ENCODE peak calls at places on chromosomes 1 and 21, in nine cellular contexts. One of them, this sample, is unnamed.

GRCh38 chr21:16913010-16913409 is 599.8 kb upstream of the CXADR start:
- DNase-seq in transverse colon: no peak
- DNase-seq in upper lobe of right lung: no peak
- DNase-seq in CD4-positive, alpha-beta T cell: no peak
- DNase-seq in astrocyte: no peak
- DNase-seq in left ventricle myocardium inferior: no peak
- DNase-seq in thyroid gland: no peak
- DNase-seq in IMR-90: no peak
- DNase-seq in heart right ventricle: no peak
- DNase-seq in this sample: no peak

GRCh38 chr1:38818706-38819439 is 40.7 kb downstream of the RRAGC start:
- DNase-seq in left ventricle myocardium inferior: no peak
- DNase-seq in astrocyte: no peak
- DNase-seq in CD4-positive, alpha-beta T cell: no peak
- DNase-seq in thyroid gland: no peak
- DNase-seq in transverse colon: no peak
- DNase-seq in IMR-90: no peak
- DNase-seq in upper lobe of right lung: no peak
- DNase-seq in heart right ventricle: no peak
- DNase-seq in this sample: no peak

GRCh38 chr1:113396585-113396984 is 6.3 kb downstream of the MAGI3 start:
- DNase-seq in transverse colon: no peak
- DNase-seq in heart right ventricle: no peak
- DNase-seq in left ventricle myocardium inferior: no peak
- DNase-seq in astrocyte: peak; percentile 84
- DNase-seq in thyroid gland: peak; percentile 17
- DNase-seq in upper lobe of right lung: no peak
- DNase-seq in IMR-90: peak; percentile 78
- DNase-seq in CD4-positive, alpha-beta T cell: no peak
- DNase-seq in this sample: no peak

GRCh38 chr21:26715116-26715515 is 130.1 kb downstream of the ADAMTS1 start:
- DNase-seq in thyroid gland: no peak
- DNase-seq in transverse colon: no peak
- DNase-seq in CD4-positive, alpha-beta T cell: no peak
- DNase-seq in left ventricle myocardium inferior: no peak
- DNase-seq in astrocyte: no peak
- DNase-seq in upper lobe of right lung: no peak
- DNase-seq in heart right ventricle: no peak
- DNase-seq in IMR-90: no peak
- DNase-seq in this sample: no peak

GRCh38 chr1:109927908-109928307 is 17.3 kb downstream of the CSF1 start:
- DNase-seq in heart right ventricle: peak; percentile 79
- DNase-seq in CD4-positive, alpha-beta T cell: no peak
- DNase-seq in IMR-90: peak; percentile 76
- DNase-seq in transverse colon: peak; percentile 72
- DNase-seq in astrocyte: peak; percentile 57
- DNase-seq in left ventricle myocardium inferior: peak; percentile 76
- DNase-seq in upper lobe of right lung: no peak
- DNase-seq in thyroid gland: peak; percentile 50
- DNase-seq in this sample: peak; percentile 88

GRCh38 chr1:8239306-8240023 is 78.4 kb upstream of the SLC45A1 start:
- DNase-seq in astrocyte: peak; percentile 70
- DNase-seq in IMR-90: peak; percentile 39
- DNase-seq in upper lobe of right lung: peak; percentile 70
- DNase-seq in transverse colon: peak; percentile 71
- DNase-seq in thyroid gland: peak; percentile 52
- DNase-seq in left ventricle myocardium inferior: no peak
- DNase-seq in CD4-positive, alpha-beta T cell: no peak
- DNase-seq in heart right ventricle: no peak
- DNase-seq in this sample: no peak

GRCh38 chr1:187568067-187568466 is 739.3 kb downstream of the PLA2G4A start:
- DNase-seq in astrocyte: no peak
- DNase-seq in heart right ventricle: no peak
- DNase-seq in left ventricle myocardium inferior: no peak
- DNase-seq in thyroid gland: no peak
- DNase-seq in upper lobe of right lung: no peak
- DNase-seq in IMR-90: no peak
- DNase-seq in transverse colon: no peak
- DNase-seq in CD4-positive, alpha-beta T cell: no peak
- DNase-seq in this sample: no peak

GRCh38 chr21:43190544-43191340 is 21.9 kb downstream of the CRYAA start:
- DNase-seq in left ventricle myocardium inferior: no peak
- DNase-seq in IMR-90: no peak
- DNase-seq in transverse colon: no peak
- DNase-seq in CD4-positive, alpha-beta T cell: no peak
- DNase-seq in thyroid gland: no peak
- DNase-seq in upper lobe of right lung: peak; percentile 46
- DNase-seq in heart right ventricle: no peak
- DNase-seq in astrocyte: no peak
- DNase-seq in this sample: peak; percentile 8

GRCh38 chr1:71157715-71158114 is 76.9 kb upstream of the ZRANB2 start:
- DNase-seq in upper lobe of right lung: no peak
- DNase-seq in astrocyte: no peak
- DNase-seq in left ventricle myocardium inferior: no peak
- DNase-seq in IMR-90: no peak
- DNase-seq in transverse colon: no peak
- DNase-seq in CD4-positive, alpha-beta T cell: no peak
- DNase-seq in heart right ventricle: no peak
- DNase-seq in thyroid gland: no peak
- DNase-seq in this sample: no peak

DNA sequence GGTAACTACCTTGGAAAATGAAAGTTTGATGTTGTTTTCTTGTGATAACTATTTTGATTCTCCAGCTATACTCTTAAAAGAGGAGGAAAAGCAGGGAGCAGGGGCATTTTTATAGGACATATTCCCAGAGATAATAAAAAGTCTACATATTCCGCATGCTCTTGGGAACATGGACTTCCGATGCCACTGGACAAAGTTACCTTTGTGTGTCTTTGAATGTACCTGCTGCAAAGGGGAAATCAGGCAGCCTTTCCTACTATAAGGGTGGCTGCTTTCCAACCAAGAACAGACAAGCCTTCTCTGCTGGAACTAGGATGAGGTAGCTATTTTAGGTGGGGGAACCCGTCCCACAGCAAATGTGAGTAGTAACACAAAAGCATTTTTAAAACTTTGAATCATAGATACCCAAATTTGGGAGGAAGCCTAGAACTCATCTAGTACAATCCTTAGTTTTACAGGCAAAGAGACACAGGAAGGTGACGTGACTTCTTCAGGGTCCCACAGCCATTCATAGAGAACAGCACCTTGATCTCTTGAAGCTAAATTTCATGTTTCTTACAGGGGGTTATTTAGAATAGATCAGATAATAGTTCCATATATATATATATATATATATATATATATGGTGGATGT is 179.9 kb downstream of the FASLG start:
- DNase-seq in transverse colon: no peak
- DNase-seq in IMR-90: no peak
- DNase-seq in thyroid gland: no peak
- DNase-seq in heart right ventricle: no peak
- DNase-seq in upper lobe of right lung: no peak
- DNase-seq in astrocyte: no peak
- DNase-seq in CD4-positive, alpha-beta T cell: no peak
- DNase-seq in left ventricle myocardium inferior: no peak
- DNase-seq in this sample: no peak
- H3K27ac ChIP-seq in transverse colon: no peak overlapping the region
- H3K27ac ChIP-seq in IMR-90: no peak overlapping the region
- H3K27ac ChIP-seq in thyroid gland: no peak overlapping the region
- H3K27ac ChIP-seq in heart right ventricle: no peak overlapping the region
- H3K27ac ChIP-seq in upper lobe of right lung: no peak overlapping the region
- H3K27ac ChIP-seq in astrocyte: no peak overlapping the region
- H3K27ac ChIP-seq in CD4-positive, alpha-beta T cell: no peak overlapping the region
- H3K27ac ChIP-seq in left ventricle myocardium inferior: no peak overlapping the region
- H3K27ac ChIP-seq in this sample: no peak overlapping the region

DNA sequence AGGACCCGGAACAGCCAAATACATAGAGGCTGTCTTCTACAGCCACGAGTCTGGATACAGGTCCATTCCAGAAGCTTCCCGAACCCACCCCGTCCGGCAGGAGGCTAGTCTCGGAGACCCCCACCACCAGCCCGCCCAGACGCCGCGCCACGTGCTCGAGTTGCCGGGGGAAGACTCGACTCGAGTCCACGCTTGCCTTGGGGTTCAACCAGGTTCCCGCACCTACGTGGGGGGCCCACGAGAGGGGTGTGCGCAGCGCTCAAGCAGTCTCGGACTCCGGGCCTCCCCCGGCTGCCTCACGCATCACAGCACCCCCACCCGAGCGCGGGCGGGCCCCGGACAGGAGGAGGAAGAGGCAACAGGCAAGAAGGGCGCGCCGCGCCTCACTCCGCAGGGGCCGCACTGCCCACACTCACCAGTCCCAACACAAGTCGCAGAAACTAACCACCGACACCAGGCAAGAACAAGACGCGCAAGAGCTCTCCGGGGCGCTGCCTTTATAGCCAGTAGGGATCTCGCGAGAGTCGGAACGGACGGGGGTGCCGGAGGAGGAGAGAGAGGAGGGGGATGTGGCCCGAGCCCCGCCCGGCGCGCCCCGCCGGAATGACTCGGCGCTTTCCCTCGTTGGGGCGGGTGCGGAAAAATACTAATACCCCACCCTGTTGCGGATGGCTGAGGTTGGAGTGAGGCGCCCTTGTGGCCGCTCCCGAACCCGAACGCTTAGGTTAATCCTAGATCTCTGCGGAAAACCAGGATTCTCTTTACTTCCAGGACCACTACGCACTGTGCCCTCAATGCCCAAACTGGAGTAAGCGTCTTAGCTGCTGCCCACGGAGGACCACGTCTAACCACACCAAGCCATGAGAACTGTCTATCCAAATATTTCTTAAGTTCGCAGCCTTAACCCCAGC is at the start of gene PRDX1:
- DNase-seq in IMR-90: peak; percentile 94
- DNase-seq in upper lobe of right lung: peak; percentile 97
- DNase-seq in transverse colon: peak; percentile 98
- DNase-seq in CD4-positive, alpha-beta T cell: peak; percentile 96
- DNase-seq in left ventricle myocardium inferior: peak; percentile 97
- DNase-seq in astrocyte: peak; percentile 82
- DNase-seq in thyroid gland: peak; percentile 96
- DNase-seq in heart right ventricle: peak; percentile 98
- DNase-seq in this sample: peak; percentile 97
- TF ChIP-seq CTCF in IMR-90: peak; percentile 14
- TF ChIP-seq CTCF in upper lobe of right lung: peak; percentile 18
- TF ChIP-seq CTCF in transverse colon: no peak
- TF ChIP-seq CTCF in CD4-positive, alpha-beta T cell: no peak
- TF ChIP-seq CTCF in left ventricle myocardium inferior: no peak
- TF ChIP-seq CTCF in astrocyte: peak; percentile 3
- TF ChIP-seq CTCF in thyroid gland: peak; percentile 27
- TF ChIP-seq CTCF in heart right ventricle: no peak
- TF ChIP-seq CTCF in this sample: no peak

DNA sequence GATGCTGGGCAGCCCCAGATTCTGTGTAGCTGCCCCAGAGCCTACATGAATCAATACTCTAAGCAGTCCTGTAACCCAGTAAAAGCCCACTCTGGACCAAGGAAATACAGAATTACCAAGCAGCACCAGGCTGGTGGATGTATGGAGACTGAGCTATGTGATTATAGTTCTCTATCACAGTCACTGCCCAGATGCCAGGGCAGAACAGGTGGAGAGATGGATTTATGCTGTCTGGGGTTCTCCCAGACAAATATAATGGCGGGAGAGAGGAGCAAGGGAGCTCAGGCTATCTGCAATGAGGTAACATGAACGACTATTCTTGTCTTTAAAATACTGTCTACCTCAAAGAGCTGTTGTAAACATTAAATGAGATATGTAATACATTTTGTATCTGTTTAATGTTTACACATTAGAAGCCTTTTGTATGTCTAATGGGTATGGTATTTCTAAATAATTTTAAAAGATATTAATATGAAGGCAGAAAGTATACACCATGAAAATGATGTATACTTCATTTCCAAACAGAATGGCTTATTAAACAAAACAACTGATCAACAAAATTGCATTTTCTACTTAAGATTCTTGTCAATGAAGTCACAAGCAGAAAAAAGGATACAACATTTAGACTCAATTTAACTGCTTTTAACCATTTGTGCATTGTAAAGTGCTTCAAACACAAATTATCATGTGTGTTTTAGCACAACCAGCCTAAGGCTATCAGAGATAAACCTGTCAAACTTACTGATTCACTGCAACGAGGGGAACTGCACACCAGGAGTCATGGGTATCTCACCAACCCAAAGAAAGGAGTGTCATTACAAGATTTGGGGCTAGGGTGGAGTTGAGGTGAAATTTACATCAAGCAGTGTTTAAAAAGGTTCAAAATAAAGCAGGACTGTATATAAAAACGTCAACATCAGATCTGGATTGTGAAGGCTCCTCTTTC is 3.0 kb downstream of the SDE2 start:
- DNase-seq in IMR-90: no peak
- DNase-seq in left ventricle myocardium inferior: no peak
- DNase-seq in CD4-positive, alpha-beta T cell: no peak
- DNase-seq in upper lobe of right lung: no peak
- DNase-seq in heart right ventricle: no peak
- DNase-seq in thyroid gland: no peak
- DNase-seq in transverse colon: no peak
- DNase-seq in astrocyte: no peak
- DNase-seq in this sample: no peak
- H3K27ac ChIP-seq in IMR-90: no peak overlapping the region
- H3K27ac ChIP-seq in left ventricle myocardium inferior: no peak overlapping the region
- H3K27ac ChIP-seq in CD4-positive, alpha-beta T cell: no peak overlapping the region
- H3K27ac ChIP-seq in upper lobe of right lung: no peak overlapping the region
- H3K27ac ChIP-seq in heart right ventricle: no peak overlapping the region
- H3K27ac ChIP-seq in thyroid gland: no peak overlapping the region
- H3K27ac ChIP-seq in transverse colon: no peak overlapping the region
- H3K27ac ChIP-seq in astrocyte: peak overlapping the region; percentile 40
- H3K27ac ChIP-seq in this sample: no peak overlapping the region

GRCh38 chr1:181506563-181507353 is 23.4 kb downstream of the CACNA1E start:
- DNase-seq in IMR-90: no peak
- DNase-seq in transverse colon: no peak
- DNase-seq in thyroid gland: no peak
- DNase-seq in CD4-positive, alpha-beta T cell: no peak
- DNase-seq in upper lobe of right lung: no peak
- DNase-seq in left ventricle myocardium inferior: no peak
- DNase-seq in astrocyte: no peak
- DNase-seq in heart right ventricle: no peak
- DNase-seq in this sample: no peak

GRCh38 chr1:181501612-181502011 is 18.3 kb downstream of the CACNA1E start:
- DNase-seq in upper lobe of right lung: no peak
- DNase-seq in IMR-90: no peak
- DNase-seq in CD4-positive, alpha-beta T cell: no peak
- DNase-seq in transverse colon: no peak
- DNase-seq in heart right ventricle: no peak
- DNase-seq in astrocyte: no peak
- DNase-seq in left ventricle myocardium inferior: no peak
- DNase-seq in thyroid gland: no peak
- DNase-seq in this sample: no peak

GRCh38 chr1:181503130-181503810 is 20.0 kb downstream of the CACNA1E start:
- DNase-seq in CD4-positive, alpha-beta T cell: no peak
- DNase-seq in astrocyte: peak; percentile 42
- DNase-seq in transverse colon: no peak
- DNase-seq in upper lobe of right lung: no peak
- DNase-seq in left ventricle myocardium inferior: no peak
- DNase-seq in heart right ventricle: no peak
- DNase-seq in thyroid gland: no peak
- DNase-seq in IMR-90: peak; percentile 2
- DNase-seq in this sample: no peak

GRCh38 chr1:181508486-181509165 is 25.3 kb downstream of the CACNA1E start:
- DNase-seq in thyroid gland: no peak
- DNase-seq in upper lobe of right lung: no peak
- DNase-seq in IMR-90: peak; percentile 4
- DNase-seq in CD4-positive, alpha-beta T cell: no peak
- DNase-seq in heart right ventricle: no peak
- DNase-seq in transverse colon: no peak
- DNase-seq in left ventricle myocardium inferior: no peak
- DNase-seq in astrocyte: peak; percentile 41
- DNase-seq in this sample: no peak

GRCh38 chr1:181504294-181505115 is 21.2 kb downstream of the CACNA1E start:
- DNase-seq in transverse colon: no peak
- DNase-seq in thyroid gland: no peak
- DNase-seq in heart right ventricle: no peak
- DNase-seq in astrocyte: no peak
- DNase-seq in left ventricle myocardium inferior: no peak
- DNase-seq in upper lobe of right lung: no peak
- DNase-seq in CD4-positive, alpha-beta T cell: no peak
- DNase-seq in IMR-90: peak; percentile 28
- DNase-seq in this sample: no peak
- TF ChIP-seq CTCF in transverse colon: no peak
- TF ChIP-seq CTCF in thyroid gland: no peak
- TF ChIP-seq CTCF in heart right ventricle: peak; percentile 6
- TF ChIP-seq CTCF in astrocyte: peak; percentile 23
- TF ChIP-seq CTCF in left ventricle myocardium inferior: peak; percentile 35
- TF ChIP-seq CTCF in upper lobe of right lung: no peak
- TF ChIP-seq CTCF in CD4-positive, alpha-beta T cell: no peak
- TF ChIP-seq CTCF in IMR-90: peak; percentile 19
- TF ChIP-seq CTCF in this sample: no peak